ENCODE peak calls at places on chromosomes 12 and 14, in nine cellular contexts. B is NCI-H460; Y is activated gamma-delta T cell treated with Interleukin-2 at 50 U/mL for 16 hours; G is RCC 7860; U is T-helper 1 cell; J is Calu3; S is NK-92 treated with Interleukin-12 subunit alpha and Interleukin-12 subunit beta, amount 100 ng/mL, for 24 hours; K is GDM1; V is cortex of kidney. C is an unnamed sample.

GRCh38 chr12:68185598-68185997 is 26.1 kb upstream of the IFNG start:
- DNase-seq in B (no peak), Y (no peak), G (no peak), U (no peak), J (no peak), S (no peak), K (no peak), V (no peak), C (peak; percentile 13)

GRCh38 chr14:60532442-60532841 is 23.5 kb downstream of the SIX6 start:
- DNase-seq in B (no peak), Y (no peak), G (no peak), U (no peak), J (no peak), S (no peak), K (no peak), V (no peak), C (no peak)

GRCh38 chr12:24695657-24696329 is 253.1 kb downstream of the BCAT1 start:
- DNase-seq in B (no peak), Y (no peak), G (no peak), U (no peak), J (no peak), S (no peak), K (no peak), V (no peak), C (no peak)

GRCh38 chr12:57762463-57762862 is 4.4 kb downstream of the CYP27B1 start:
- DNase-seq in B (no peak), Y (no peak), G (no peak), U (no peak), J (no peak), S (no peak), K (no peak), V (no peak), C (no peak)

GRCh38 chr12:98228619-98229538 is 286.5 kb upstream of the TMPO start:
- DNase-seq in B (no peak), Y (no peak), G (no peak), U (no peak), J (no peak), S (no peak), K (no peak), V (no peak), C (peak; percentile 65)

GRCh38 chr12:124498870-124499753 is 68.3 kb downstream of the NCOR2 start:
- DNase-seq in B (no peak), Y (no peak), G (no peak), U (no peak), J (no peak), S (no peak), K (no peak), V (no peak), C (no peak)

GRCh38 chr12:20369164-20370000 is 1.0 kb downstream of the PDE3A start:
- DNase-seq in B (peak; percentile 65), Y (no peak), G (no peak), U (no peak), J (peak; percentile 75), S (no peak), K (no peak), V (no peak), C (no peak)

GRCh38 chr12:57605308-57606015 is 838 bp downstream of the DTX3 start:
- DNase-seq in B (no peak), Y (no peak), G (no peak), U (no peak), J (no peak), S (no peak), K (no peak), V (no peak), C (no peak)

GRCh38 chr12:112091563-112091962 is 17.0 kb downstream of the NAA25 start:
- DNase-seq in B (no peak), Y (no peak), G (no peak), U (no peak), J (no peak), S (no peak), K (no peak), V (no peak), C (no peak)

GRCh38 chr14:105179191-105179590 is 1.9 kb downstream of the NUDT14 start:
- DNase-seq in B (no peak), Y (no peak), G (no peak), U (no peak), J (no peak), S (no peak), K (no peak), V (no peak), C (no peak)

GRCh38 chr12:89882051-89882450 is 173.4 kb upstream of the ATP2B1 start:
- DNase-seq in B (no peak), Y (no peak), G (no peak), U (no peak), J (no peak), S (no peak), K (no peak), V (no peak), C (no peak)

GRCh38 chr12:50924439-50925341 is 27.7 kb upstream of the HIGD1C start:
- DNase-seq in B (no peak), Y (peak; percentile 46), G (no peak), U (peak; percentile 6), J (peak; percentile 60), S (no peak), K (peak; percentile 76), V (no peak), C (peak; percentile 96)

GRCh38 chr12:91335724-91336123 is 153.1 kb upstream of the DCN start:
- DNase-seq in B (no peak), Y (no peak), G (no peak), U (no peak), J (no peak), S (no peak), K (no peak), V (no peak), C (no peak)

GRCh38 chr12:83008703-83009102 is 322.0 kb downstream of the TMTC2 start:
- DNase-seq in B (no peak), Y (no peak), G (no peak), U (no peak), J (no peak), S (no peak), K (no peak), V (no peak), C (no peak)